ENCODE peak calls at places on chromosomes 6 and 20, in nine cellular contexts. Q is IMR-90; P is psoas muscle; X is AG04450; B is fibroblast of pulmonary artery; U is ovary; L is choroid plexus epithelial cell; R is pancreas; H is CD4-positive, CD25-positive, alpha-beta regulatory T cell. K is an unnamed sample.

GRCh38 chr6:168314029-168314420 is 5.6 kb downstream of the DACT2 start:
- DNase-seq in X (no peak), R (no peak), Q (no peak), H (no peak), P (no peak), B (no peak), L (no peak), U (no peak), K (no peak)

GRCh38 chr6:15384901-15385300 is 139.0 kb downstream of the JARID2 start:
- DNase-seq in B (no peak), P (no peak), Q (no peak), H (no peak), R (no peak), X (no peak), L (no peak), U (no peak), K (no peak)

GRCh38 chr6:31568537-31568961 is 3.5 kb upstream of the LTA start:
- DNase-seq in R (no peak), L (no peak), X (no peak), P (no peak), U (no peak), H (peak), Q (no peak), B (no peak), K (no peak)

GRCh38 chr6:50264995-50265571 is 215.4 kb upstream of the DEFB112 start:
- DNase-seq in P (no peak), X (no peak), B (no peak), L (no peak), H (no peak), U (no peak), Q (no peak), R (no peak), K (no peak)

GRCh38 chr20:40990542-40991120 is 38.0 kb upstream of the TOP1 start:
- DNase-seq in R (peak), X (peak), L (peak), U (peak), H (peak), P (peak), B (peak), Q (peak), K (peak)

GRCh38 chr6:8175046-8175777 is 72.9 kb upstream of the EEF1E1 start:
- DNase-seq in B (no peak), L (no peak), Q (no peak), X (no peak), P (no peak), R (no peak), H (no peak), U (no peak), K (no peak)

GRCh38 chr20:17822039-17822438 is 122.3 kb downstream of the BANF2 start:
- DNase-seq in H (no peak), B (peak), Q (peak), P (no peak), L (peak), X (peak), R (no peak), U (peak), K (peak)

GRCh38 chr6:82419859-82420258 is 56.2 kb downstream of the TPBG start:
- DNase-seq in X (no peak), B (no peak), Q (no peak), U (no peak), P (no peak), R (no peak), H (no peak), L (no peak), K (no peak)

GRCh38 chr20:56885521-56885920 is 256.4 kb downstream of the TFAP2C start:
- DNase-seq in U (no peak), L (no peak), Q (no peak), B (no peak), P (no peak), R (no peak), X (no peak), H (no peak), K (no peak)

GRCh38 chr6:142301421-142302391 is at the start of gene ADGRG6:
- DNase-seq in R (peak), Q (peak), U (no peak), L (peak), H (no peak), P (peak), X (no peak), B (no peak), K (no peak)

GRCh38 chr6:137361701-137362100 is 132.5 kb downstream of the OLIG3 start:
- DNase-seq in L (no peak), U (no peak), B (peak), X (no peak), Q (no peak), R (no peak), P (no peak), H (no peak), K (no peak)

GRCh38 chr6:10395946-10396577 is 18.8 kb downstream of the TFAP2A start:
- DNase-seq in B (no peak), R (no peak), L (no peak), Q (no peak), H (no peak), P (no peak), U (no peak), X (no peak), K (no peak)

GRCh38 chr20:45509091-45509490 is 6.3 kb downstream of the SPINT3 start:
- DNase-seq in L (no peak), H (no peak), R (no peak), U (no peak), P (no peak), B (no peak), X (no peak), Q (no peak), K (no peak)

DNA sequence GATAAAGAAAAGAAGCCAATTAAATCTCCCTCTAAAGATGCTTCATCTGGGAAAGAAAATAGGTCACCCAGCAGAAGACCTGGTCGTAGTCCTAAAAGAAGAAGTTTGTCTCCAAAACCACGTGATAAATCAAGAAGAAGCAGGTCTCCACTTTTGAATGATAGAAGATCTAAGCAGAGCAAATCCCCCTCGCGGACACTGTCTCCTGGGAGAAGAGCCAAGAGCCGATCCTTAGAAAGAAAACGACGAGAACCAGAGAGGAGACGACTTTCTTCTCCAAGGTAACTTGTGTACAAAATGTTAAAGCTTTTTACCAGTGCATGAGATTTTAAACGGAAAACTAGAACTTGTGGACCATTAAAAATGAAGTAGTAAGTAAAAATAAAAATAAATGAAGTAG is 46.5 kb downstream of the FAM217A start:
- DNase-seq in P (no peak), H (no peak), B (no peak), U (no peak), Q (no peak), X (no peak), L (no peak), R (no peak), K (no peak)
- H3K4me3 ChIP-seq in P (no peak), H (peak), B (no peak), U (no peak), Q (no peak), X (no peak), L (no peak), R (no peak), K (no peak)

GRCh38 chr20:51608060-51608459 is 65.5 kb upstream of the NFATC2 start:
- DNase-seq in R (no peak), B (no peak), H (no peak), Q (no peak), P (no peak), X (no peak), L (no peak), U (no peak), K (no peak)
- H3K4me3 ChIP-seq in R (no peak), B (no peak), H (peak), Q (no peak), P (no peak), X (no peak), L (no peak), U (no peak), K (no peak)

GRCh38 chr6:56538851-56539250 is 103.8 kb downstream of the DST start:
- DNase-seq in X (no peak), P (no peak), U (no peak), Q (no peak), B (no peak), R (no peak), H (no peak), L (no peak), K (no peak)
- H3K4me3 ChIP-seq in X (peak), P (peak), U (peak), Q (peak), B (peak), R (peak), H (no peak), L (no peak), K (no peak)

GRCh38 chr20:31717478-31717946 is 5.2 kb downstream of the BCL2L1 start:
- DNase-seq in H (no peak), U (no peak), Q (no peak), X (no peak), R (no peak), P (no peak), B (no peak), L (no peak), K (no peak)
- H3K4me3 ChIP-seq in H (peak), U (no peak), Q (no peak), X (no peak), R (peak), P (peak), B (no peak), L (no peak), K (no peak)

GRCh38 chr6:118745156-118745555 is 93.8 kb upstream of the CEP85L start:
- DNase-seq in P (no peak), R (no peak), H (no peak), U (no peak), Q (no peak), X (no peak), L (no peak), B (no peak), K (no peak)

GRCh38 chr6:118746100-118746874 is 94.9 kb upstream of the CEP85L start:
- DNase-seq in Q (no peak), R (no peak), B (no peak), X (no peak), H (no peak), L (no peak), U (no peak), P (no peak), K (peak)

GRCh38 chr6:118750143-118750542 is 98.8 kb upstream of the CEP85L start:
- DNase-seq in P (no peak), R (no peak), H (no peak), L (peak), B (no peak), Q (no peak), U (no peak), X (no peak), K (no peak)

GRCh38 chr6:118751072-118751471 is 99.7 kb upstream of the CEP85L start:
- DNase-seq in B (no peak), R (no peak), P (no peak), H (no peak), X (no peak), L (no peak), Q (no peak), U (no peak), K (no peak)

GRCh38 chr6:118748311-118749062 is 97.1 kb upstream of the CEP85L start:
- DNase-seq in U (peak), X (no peak), Q (peak), H (no peak), P (peak), L (no peak), B (no peak), R (no peak), K (peak)
- H3K4me3 ChIP-seq in U (no peak), X (peak), Q (no peak), H (no peak), P (peak), L (no peak), B (no peak), R (peak), K (peak)

GRCh38 chr20:37042986-37043972 is 52.5 kb downstream of the RBL1 start:
- DNase-seq in Q (no peak), X (no peak), L (no peak), P (no peak), R (no peak), B (no peak), U (no peak), H (no peak), K (no peak)
- H3K4me3 ChIP-seq in Q (no peak), X (no peak), L (no peak), P (no peak), R (no peak), B (no peak), U (no peak), H (peak), K (no peak)

DNA sequence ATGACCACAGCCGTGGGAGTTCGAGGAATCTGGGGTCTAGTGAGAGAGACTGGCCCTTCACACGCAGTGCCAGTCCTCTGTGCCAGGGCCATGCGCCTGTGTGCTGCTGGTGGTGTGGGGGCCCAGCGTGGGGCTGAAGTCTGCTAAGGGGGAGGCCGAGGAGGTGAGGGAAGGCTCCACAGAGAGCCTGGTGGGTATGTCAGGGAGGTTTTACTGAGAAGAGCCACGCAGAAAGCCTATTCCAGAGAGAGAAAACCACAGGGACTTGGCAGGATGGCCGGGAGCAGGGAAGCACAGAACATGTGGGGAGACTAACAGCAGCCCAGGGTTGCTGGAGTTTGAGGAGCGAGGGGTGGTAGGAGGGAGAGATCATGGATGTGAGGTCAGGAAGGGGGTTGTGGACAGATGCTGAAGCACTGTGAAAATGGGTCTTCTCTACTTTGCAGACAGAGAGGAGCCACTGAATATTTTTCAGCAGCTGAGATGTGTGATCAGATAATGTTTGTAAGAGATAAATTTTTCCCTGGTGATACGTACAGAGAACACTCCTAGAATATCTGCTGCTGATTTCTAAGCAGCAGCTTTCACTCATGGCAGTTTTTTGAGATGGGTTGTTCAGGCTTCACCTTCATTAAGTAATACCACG is 35.4 kb downstream of the DUSP22 start:
- DNase-seq in U (no peak), P (no peak), L (peak), B (peak), R (no peak), H (no peak), Q (peak), X (no peak), K (no peak)
- H3K4me3 ChIP-seq in U (no peak), P (no peak), L (no peak), B (no peak), R (no peak), H (peak), Q (no peak), X (peak), K (peak)

GRCh38 chr6:41503841-41504525 is 42.2 kb upstream of the FOXP4 start:
- DNase-seq in H (no peak), U (peak), L (peak), X (no peak), P (peak), B (peak), Q (peak), R (peak), K (no peak)
- H3K4me3 ChIP-seq in H (no peak), U (peak), L (peak), X (peak), P (peak), B (peak), Q (peak), R (peak), K (peak)

GRCh38 chr20:51525241-51526104 is 17.0 kb downstream of the NFATC2 start:
- DNase-seq in Q (no peak), U (no peak), L (no peak), B (no peak), R (no peak), H (peak), X (no peak), P (no peak), K (no peak)
- H3K4me3 ChIP-seq in Q (no peak), U (no peak), L (no peak), B (no peak), R (no peak), H (peak), X (no peak), P (peak), K (no peak)

DNA sequence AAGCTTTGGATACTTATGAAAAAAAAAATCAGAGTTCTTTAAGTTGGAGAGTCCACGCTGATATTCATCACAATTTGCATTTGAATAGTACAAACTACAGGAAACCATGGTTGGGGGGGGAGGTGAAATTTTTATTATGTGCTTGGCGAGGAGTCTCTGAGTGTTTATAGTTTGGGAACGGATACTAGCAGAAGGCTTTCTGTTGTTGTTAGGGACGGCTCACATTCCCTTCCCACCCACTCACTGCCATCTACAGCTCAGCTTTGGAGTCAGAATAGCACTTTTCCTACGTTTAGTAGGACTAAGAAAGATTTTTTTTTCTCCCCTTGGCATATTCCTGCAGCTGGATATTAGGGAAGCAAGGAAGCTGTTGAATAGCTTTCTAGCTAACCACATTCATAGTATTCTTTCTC is 235.0 kb upstream of the ZNF217 start:
- DNase-seq in H (no peak), Q (peak), R (no peak), L (peak), X (peak), U (peak), P (no peak), B (peak), K (peak)
- H3K4me3 ChIP-seq in H (peak), Q (peak), R (peak), L (peak), X (peak), U (peak), P (peak), B (peak), K (peak)

K was measured in skeletal muscle cell.